ENCODE peak calls at places on chromosomes 13 and 19, in six cellular contexts. G is IMR-90, X is mesendoderm, W is H1, D is mesenchymal stem cell, P is neuronal stem cell. M is an unnamed sample.

GRCh38 chr19:44061038-44061437 is 9.2 kb downstream of the ZNF223 start:
- DNase-seq in D (no peak), P (no peak), X (no peak), G (no peak), W (no peak), M (no peak)

GRCh38 chr19:52535831-52536800 is 8.6 kb downstream of the ZNF808 start:
- DNase-seq in W (peak), D (peak), X (peak), P (peak), G (peak), M (peak)

GRCh38 chr13:37037231-37037630 is 22.3 kb downstream of the SUPT20H start:
- DNase-seq in X (no peak), G (no peak), P (no peak), D (no peak), W (no peak), M (no peak)

GRCh38 chr19:55131421-55131820 is 14.0 kb upstream of the PPP1R12C start:
- DNase-seq in W (no peak), G (peak), P (no peak), X (no peak), D (no peak), M (no peak)

GRCh38 chr19:6196361-6196760 is 60.9 kb downstream of the ACSBG2 start:
- DNase-seq in P (no peak), D (no peak), G (no peak), W (no peak), X (no peak), M (no peak)

GRCh38 chr13:102355251-102355650 is 46.6 kb downstream of the FGF14 start:
- DNase-seq in P (no peak), G (no peak), D (no peak), X (no peak), W (no peak), M (no peak)

GRCh38 chr13:106786006-106786579 is 218.2 kb upstream of the ARGLU1 start:
- DNase-seq in G (no peak), W (no peak), P (no peak), D (no peak), X (no peak), M (no peak)

GRCh38 chr19:41876847-41877489 is at the start of gene CD79A:
- DNase-seq in P (no peak), G (no peak), X (no peak), D (no peak), W (peak), M (no peak)

GRCh38 chr19:55253264-55253663 is 5.6 kb downstream of the PPP6R1 start:
- DNase-seq in G (no peak), W (no peak), D (no peak), X (no peak), P (no peak), M (no peak)

GRCh38 chr19:35623327-35624010 is 5.4 kb upstream of the RBM42 start:
- DNase-seq in G (no peak), W (no peak), D (no peak), X (no peak), P (no peak), M (no peak)

GRCh38 chr19:5018224-5019015 is 49.5 kb downstream of the KDM4B start:
- DNase-seq in W (no peak), D (no peak), P (no peak), G (peak), X (no peak), M (no peak)

GRCh38 chr19:36169084-36169760 is 17.0 kb upstream of the COX7A1 start:
- DNase-seq in X (no peak), D (no peak), W (no peak), G (no peak), P (no peak), M (no peak)

GRCh38 chr13:44930907-44931676 is 58.2 kb downstream of the NUFIP1 start:
- DNase-seq in W (no peak), P (no peak), D (peak), X (peak), G (no peak), M (no peak)

GRCh38 chr13:108083056-108083455 is 132.3 kb downstream of the LIG4 start:
- DNase-seq in X (peak), P (no peak), W (no peak), G (no peak), D (no peak), M (no peak)

GRCh38 chr19:58552655-58553054 is 2.2 kb downstream of the CHMP2A start:
- DNase-seq in G (no peak), X (no peak), P (no peak), D (no peak), W (no peak), M (no peak)
- H2BK15ac ChIP-seq in G (no peak), X (no peak), P (no peak), D (no peak), W (no peak), M (no peak)

GRCh38 chr13:111130111-111130508 is 15.0 kb downstream of the ARHGEF7 start:
- DNase-seq in P (no peak), D (no peak), X (no peak), G (no peak), W (no peak), M (no peak)
- H2BK15ac ChIP-seq in P (no peak), D (no peak), X (no peak), G (no peak), W (no peak), M (no peak)

DNA sequence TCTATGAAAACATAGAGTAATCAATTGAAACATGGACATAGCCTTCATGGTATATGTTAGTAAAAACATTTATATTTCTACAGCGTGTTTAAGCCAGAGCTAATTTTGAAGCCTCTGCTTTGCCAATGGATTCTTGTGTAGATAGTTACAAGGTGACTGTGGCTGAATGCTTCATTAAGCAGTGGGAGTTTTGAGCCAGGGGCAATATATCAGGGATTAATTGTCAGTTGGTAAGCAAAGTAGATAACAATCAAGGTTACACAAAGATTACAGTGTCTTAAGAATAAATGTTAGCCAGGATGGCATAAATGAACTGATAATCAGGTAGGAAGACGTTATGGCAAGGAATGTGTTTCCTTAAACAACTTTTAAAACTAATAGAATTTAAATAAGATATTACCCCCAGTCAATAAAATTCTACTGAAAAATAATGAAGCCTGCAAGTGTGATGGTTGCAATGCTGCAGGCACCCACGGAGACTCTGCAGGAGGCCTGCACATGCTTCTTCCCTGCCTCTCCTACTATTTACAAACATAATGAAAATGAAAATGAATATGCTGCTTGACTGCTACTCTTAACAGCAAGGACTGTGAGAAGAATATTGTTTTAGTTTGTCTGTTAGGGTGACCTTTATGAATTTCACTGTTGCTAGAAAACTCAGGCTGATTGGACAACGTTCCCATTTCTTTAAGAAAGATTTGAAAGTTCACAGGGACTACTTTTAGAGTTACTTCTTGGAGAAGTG is 588.5 kb downstream of the GPC5 start:
- DNase-seq in P (no peak), D (no peak), W (no peak), G (no peak), X (peak), M (no peak)
- H2BK15ac ChIP-seq in P (no peak), D (no peak), W (no peak), G (no peak), X (no peak), M (no peak)

GRCh38 chr13:113990321-113990837 is 16.5 kb upstream of the C13orf46 start:
- DNase-seq in D (no peak), G (no peak), W (no peak), X (no peak), P (no peak), M (no peak)

GRCh38 chr13:113991191-113991669 is 17.4 kb upstream of the C13orf46 start:
- DNase-seq in W (no peak), G (no peak), X (no peak), D (no peak), P (no peak), M (no peak)

GRCh38 chr13:113991676-113992179 is 17.9 kb upstream of the C13orf46 start:
- DNase-seq in D (no peak), G (no peak), W (no peak), X (no peak), P (no peak), M (no peak)

GRCh38 chr13:113992276-113993005 is 18.6 kb upstream of the C13orf46 start:
- DNase-seq in D (no peak), X (no peak), W (no peak), G (no peak), P (no peak), M (no peak)

DNA sequence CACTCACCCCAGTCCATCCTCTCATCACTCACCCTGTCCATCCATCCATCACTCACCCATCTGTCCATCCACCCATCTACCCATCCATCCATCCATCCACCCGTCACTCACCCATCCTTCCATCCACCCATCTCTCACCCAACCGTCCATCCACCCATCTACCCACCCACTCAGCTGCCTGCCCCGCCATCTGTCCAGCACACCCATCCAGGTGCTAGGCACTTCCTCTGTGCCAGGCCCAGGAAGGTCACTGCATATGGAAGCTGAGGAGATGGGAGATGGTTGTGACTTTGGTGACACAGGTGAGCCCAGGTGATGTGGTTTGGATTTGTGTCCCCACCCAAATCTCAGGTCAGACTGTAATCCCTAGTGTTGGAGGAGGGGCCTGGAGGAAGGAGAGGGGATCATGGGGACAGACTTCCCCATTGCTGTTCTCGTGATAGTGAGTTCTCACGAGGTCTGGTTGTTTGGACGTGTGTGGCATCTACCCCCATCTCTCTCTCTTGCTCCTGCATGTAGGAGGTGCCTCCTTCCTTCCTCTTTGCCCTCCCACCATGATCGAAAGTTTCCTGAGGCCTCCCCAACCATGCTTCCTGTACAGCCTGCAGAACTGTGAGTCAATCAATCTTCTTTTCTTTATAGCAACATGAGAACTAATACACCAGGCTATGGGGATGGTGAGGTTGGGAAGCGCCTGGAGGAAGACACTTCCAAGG is 15.9 kb upstream of the C13orf46 start:
- DNase-seq in P (no peak), W (no peak), D (no peak), X (no peak), G (no peak), M (no peak)
- H2BK15ac ChIP-seq in P (no peak), W (no peak), D (no peak), X (no peak), G (no peak), M (no peak)

GRCh38 chr19:2732883-2733282 is 6.9 kb downstream of the SLC39A3 start:
- DNase-seq in P (no peak), X (no peak), W (no peak), D (no peak), G (no peak), M (no peak)
- H2BK15ac ChIP-seq in P (no peak), X (no peak), W (no peak), D (no peak), G (no peak), M (no peak)